ENCODE peak calls at places on chromosomes 7 and 10, in seven cellular contexts. Y is activated T-cell treated with anti-CD3 and anti-CD28 coated beads for 1 hour; J is SW480; L is cortex of kidney; D is fibroblast of lung; V is Peyer's patch; Z is stimulated activated naive CD8-positive, alpha-beta T cell treated with anti-CD3 and anti-CD28 coated beads, Interleukin-15, Interleukin-2, amounts not matched to agents 100 U/mL and 50 U/mL, for 24 hours. S is an unnamed sample.

GRCh38 chr10:95266674-95267095 is 24.1 kb downstream of the PDLIM1 start:
- DNase-seq in D (peak), Y (no peak), Z (no peak), L (no peak), J (peak), V (no peak), S (no peak)

GRCh38 chr7:45182856-45183710 is 25.5 kb downstream of the RAMP3 start:
- DNase-seq in J (no peak), Y (no peak), D (no peak), Z (no peak), L (no peak), V (no peak), S (no peak)

GRCh38 chr7:29488977-29489376 is 74.7 kb upstream of the PRR15 start:
- DNase-seq in L (no peak), Y (no peak), D (peak), J (peak), V (no peak), Z (no peak), S (no peak)

GRCh38 chr7:135217645-135218509 is 6.6 kb upstream of the WDR91 start:
- DNase-seq in Z (no peak), V (no peak), L (no peak), Y (no peak), J (peak), D (no peak), S (no peak)

GRCh38 chr7:27237735-27238334 is 4.8 kb upstream of the EVX1 start:
- DNase-seq in J (peak), Z (no peak), L (no peak), V (no peak), D (peak), Y (no peak), S (no peak)

GRCh38 chr10:102678842-102679289 is 34.6 kb downstream of the TRIM8 start:
- DNase-seq in Z (peak), D (peak), J (peak), V (peak), L (no peak), Y (no peak), S (peak)

GRCh38 chr10:118214751-118215150 is 127.4 kb downstream of the FAM204A start:
- DNase-seq in V (no peak), D (no peak), Z (no peak), Y (no peak), J (peak), L (no peak), S (no peak)

GRCh38 chr7:35492451-35493175 is 202.3 kb downstream of the HERPUD2 start:
- DNase-seq in Y (no peak), V (no peak), J (no peak), D (no peak), L (no peak), Z (no peak), S (no peak)

GRCh38 chr7:107372298-107372697 is 97.6 kb upstream of the GPR22 start:
- DNase-seq in L (no peak), V (no peak), Y (no peak), D (peak), Z (no peak), J (no peak), S (no peak)

GRCh38 chr10:5442056-5442989 is 30.0 kb downstream of the NET1 start:
- DNase-seq in V (no peak), D (no peak), L (no peak), Y (no peak), J (peak), Z (peak), S (peak)

GRCh38 chr7:101973130-101973529 is 155.7 kb downstream of the CUX1 start:
- DNase-seq in Y (no peak), V (no peak), J (no peak), L (no peak), Z (no peak), D (no peak), S (no peak)

GRCh38 chr10:59870152-59870551 is 36.2 kb downstream of the CCDC6 start:
- DNase-seq in D (no peak), L (no peak), V (no peak), Y (no peak), Z (no peak), J (no peak), S (no peak)

GRCh38 chr10:76317078-76317477 is 885.7 kb downstream of the LRMDA start:
- DNase-seq in Z (no peak), V (no peak), J (no peak), Y (no peak), D (no peak), L (no peak), S (no peak)

GRCh38 chr7:56097700-56098099 is 4.9 kb upstream of the PHKG1 start:
- DNase-seq in L (no peak), J (no peak), Y (no peak), D (peak), V (no peak), Z (no peak), S (no peak)

GRCh38 chr7:151351027-151351426 is 9.4 kb downstream of the NUB1 start:
- DNase-seq in Y (no peak), V (peak), Z (peak), L (no peak), D (no peak), J (no peak), S (peak)

GRCh38 chr7:97145068-97145467 is 27.6 kb downstream of the SDHAF3 start:
- DNase-seq in L (no peak), Y (no peak), V (no peak), D (peak), J (peak), Z (no peak), S (no peak)

GRCh38 chr10:69337312-69338132 is 59.2 kb downstream of the HK1 start:
- DNase-seq in L (no peak), Y (no peak), V (no peak), D (peak), J (no peak), Z (no peak), S (no peak)

GRCh38 chr7:27519801-27520200 is 142.9 kb downstream of the HIBADH start:
- DNase-seq in L (no peak), Y (no peak), J (no peak), V (no peak), Z (no peak), D (no peak), S (no peak)

GRCh38 chr10:103725242-103725641 is 130.1 kb downstream of the SH3PXD2A start:
- DNase-seq in D (no peak), V (no peak), L (no peak), Z (no peak), J (no peak), Y (no peak), S (no peak)

GRCh38 chr7:42740410-42740809 is 171.5 kb downstream of the C7orf25 start:
- DNase-seq in L (no peak), Y (no peak), V (no peak), Z (no peak), J (no peak), D (peak), S (no peak)

GRCh38 chr7:155295511-155295910 is 2.2 kb upstream of the INSIG1 start:
- DNase-seq in Z (no peak), L (no peak), Y (no peak), J (no peak), V (no peak), D (no peak), S (no peak)

GRCh38 chr7:16421333-16422099 is at the start of gene CRPPA:
- DNase-seq in Y (peak), Z (peak), J (peak), D (peak), L (no peak), V (peak), S (peak)

GRCh38 chr7:12749069-12749468 is 61.6 kb downstream of the ARL4A start:
- DNase-seq in J (no peak), Y (no peak), Z (no peak), D (no peak), V (no peak), L (no peak), S (no peak)